ENCODE peak calls at places on chromosomes 7 and 10, in four cellular contexts. U is psoas muscle, H is esophagus squamous epithelium, E is heart right ventricle. C is an unnamed sample. For H3K27me3 and H3K36me3, the result is how much of the 10 kb centered on the place peaks cover.

GRCh38 chr7:73394416-73394815 is 39.2 kb upstream of the FZD9 start:
- DNase-seq in U (no peak), H (no peak), E (no peak), C (no peak)

GRCh38 chr10:131513445-131513844 is 201.9 kb upstream of the TCERG1L start:
- DNase-seq in U (no peak), H (no peak), E (no peak), C (no peak)

GRCh38 chr7:159020987-159021386 is 123.7 kb downstream of the VIPR2 start:
- DNase-seq in U (peak), H (no peak), E (no peak), C (peak)

GRCh38 chr10:88466786-88467185 is 116.3 kb downstream of the RNLS start:
- DNase-seq in U (no peak), H (no peak), E (no peak), C (no peak)

GRCh38 chr7:47336178-47337020 is 245.5 kb downstream of the TNS3 start:
- DNase-seq in U (peak), H (no peak), E (peak), C (peak)

GRCh38 chr10:49735161-49735560 is 27.0 kb downstream of the OGDHL start:
- DNase-seq in U (no peak), H (no peak), E (no peak), C (no peak)

GRCh38 chr10:101932182-101932581 is 88.6 kb upstream of the KCNIP2 start:
- DNase-seq in U (no peak), H (no peak), E (no peak), C (no peak)

GRCh38 chr7:13077466-13077865 is 390.0 kb downstream of the ARL4A start:
- DNase-seq in U (no peak), H (no peak), E (no peak), C (no peak)

GRCh38 chr10:20623561-20623960 is 273.6 kb downstream of the NEBL start:
- DNase-seq in U (no peak), H (no peak), E (no peak), C (no peak)

GRCh38 chr10:17963431-17963830 is 11.7 kb downstream of the SLC39A12 start:
- DNase-seq in U (no peak), H (no peak), E (no peak), C (no peak)

GRCh38 chr10:126439947-126440346 is 51.7 kb upstream of the ADAM12 start:
- DNase-seq in U (no peak), H (no peak), E (no peak), C (no peak)

GRCh38 chr7:137469191-137469811 is 125.8 kb upstream of the PTN start:
- DNase-seq in U (no peak), H (no peak), E (no peak), C (no peak)

GRCh38 chr10:78956391-78956790 is 112.4 kb upstream of the ZMIZ1 start:
- DNase-seq in U (no peak), H (no peak), E (no peak), C (no peak)

GRCh38 chr10:672139-672538 is 17.3 kb downstream of the DIP2C start:
- DNase-seq in U (no peak), H (no peak), E (no peak), C (no peak)

GRCh38 chr10:6144609-6145413 is 56.0 kb downstream of the RBM17 start:
- DNase-seq in U (peak), H (peak), E (peak), C (peak)

GRCh38 chr10:99534939-99535763 is 2.4 kb downstream of the NKX2-3 start:
- DNase-seq in U (no peak), H (no peak), E (no peak), C (peak)

GRCh38 chr10:99532687-99533495 is at the start of gene NKX2-3:
- DNase-seq in U (peak), H (no peak), E (peak), C (peak)

GRCh38 chr10:99532194-99532593 is 548 bp upstream of the NKX2-3 start:
- DNase-seq in U (no peak), H (no peak), E (no peak), C (no peak)

GRCh38 chr10:99534456-99534938 is 1.8 kb downstream of the NKX2-3 start:
- DNase-seq in U (no peak), H (no peak), E (no peak), C (no peak)

DNA sequence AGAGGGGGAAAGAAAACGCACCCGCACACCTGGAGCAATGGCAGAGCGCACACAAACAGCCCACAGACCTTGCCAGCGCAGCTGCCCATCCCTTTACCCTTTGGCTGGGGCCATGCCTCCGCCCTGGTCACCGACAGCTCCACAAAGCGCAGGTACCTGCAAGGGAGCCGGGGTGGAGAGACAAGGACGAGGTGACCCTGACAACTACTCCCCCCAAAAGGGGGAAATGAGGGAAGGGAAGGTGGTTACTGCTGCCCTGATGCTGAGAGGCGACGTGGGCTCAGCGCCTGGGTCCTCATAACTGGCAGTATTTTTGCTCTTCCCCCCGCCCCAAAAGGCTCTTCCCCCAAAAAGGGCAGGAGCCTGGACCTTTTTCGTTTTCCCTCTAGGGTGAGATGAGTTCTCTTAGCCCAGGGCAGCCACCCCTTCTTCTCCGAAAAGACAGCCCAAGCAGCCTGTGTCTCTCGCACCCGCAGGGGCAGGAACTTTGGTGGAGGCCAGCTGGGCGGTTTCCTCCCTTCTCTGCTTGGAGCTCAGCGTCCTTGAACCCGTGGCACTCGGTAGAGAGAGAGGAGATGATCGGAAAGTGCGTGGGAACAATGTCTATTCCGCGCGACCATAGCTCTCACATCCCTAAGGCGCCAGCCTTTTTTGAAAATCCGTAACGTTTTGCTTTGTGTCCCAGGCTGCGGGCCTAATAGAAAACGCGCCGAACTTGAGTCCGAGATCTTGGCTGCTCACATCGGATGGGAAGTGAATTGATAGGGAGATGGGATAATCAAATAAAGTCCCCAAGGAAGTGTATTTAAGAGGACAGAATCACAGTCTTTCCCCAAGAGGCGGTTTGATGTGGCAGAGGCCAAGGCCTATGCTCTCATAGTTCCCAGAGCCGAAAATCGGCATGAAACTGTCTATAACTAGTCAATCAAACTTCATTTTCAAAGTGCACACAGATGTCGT is 1.0 kb downstream of the NKX2-3 start:
- DNase-seq in U (no peak), H (no peak), E (no peak), C (no peak)
- H3K27me3 ChIP-seq in U (half or more), H (half or more), E (half or more), C (under half)

DNA sequence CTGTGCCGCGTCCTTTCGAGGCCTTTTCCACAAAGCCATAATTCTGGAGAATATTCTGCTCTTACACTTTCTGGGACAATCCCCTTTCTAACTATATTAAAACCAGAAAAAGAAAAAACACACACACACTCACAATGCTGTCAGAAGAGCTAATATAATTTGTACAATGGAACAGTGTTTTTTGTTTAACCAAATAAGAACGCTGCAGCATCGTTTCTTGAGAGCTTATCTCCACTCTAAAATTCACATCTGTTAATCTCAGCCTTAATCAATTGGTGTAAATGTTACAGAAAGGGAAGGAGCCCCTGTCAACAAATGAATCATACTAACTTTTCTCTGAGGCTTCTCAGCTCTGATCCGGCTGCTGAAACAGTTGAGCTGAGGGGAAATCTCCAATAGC is 123.9 kb downstream of the GALNT11 start:
- DNase-seq in U (no peak), H (no peak), E (no peak), C (no peak)
- H3K27ac ChIP-seq in U (no peak), H (no peak), E (no peak), C (no peak)

GRCh38 chr7:5215313-5215712 is 25.3 kb downstream of the WIPI2 start:
- DNase-seq in U (no peak), H (no peak), E (no peak), C (peak)

GRCh38 chr7:5217851-5218331 is 27.9 kb downstream of the WIPI2 start:
- DNase-seq in U (no peak), H (no peak), E (no peak), C (peak)

GRCh38 chr7:5217396-5217795 is 27.4 kb downstream of the WIPI2 start:
- DNase-seq in U (no peak), H (no peak), E (no peak), C (peak)

GRCh38 chr7:5218564-5219360 is 28.7 kb downstream of the WIPI2 start:
- DNase-seq in U (no peak), H (no peak), E (no peak), C (peak)

GRCh38 chr7:5216931-5217330 is 26.9 kb downstream of the WIPI2 start:
- DNase-seq in U (no peak), H (no peak), E (no peak), C (peak)
- H3K36me3 ChIP-seq in U (under half), H (under half), E (half or more), C (under half)

GRCh38 chr7:23467281-23467680 is 3.0 kb downstream of the IGF2BP3 start:
- DNase-seq in U (no peak), H (no peak), E (no peak), C (no peak)
- H3K27me3 ChIP-seq in U (under half), H (under half), E (half or more), C (half or more)

DNA sequence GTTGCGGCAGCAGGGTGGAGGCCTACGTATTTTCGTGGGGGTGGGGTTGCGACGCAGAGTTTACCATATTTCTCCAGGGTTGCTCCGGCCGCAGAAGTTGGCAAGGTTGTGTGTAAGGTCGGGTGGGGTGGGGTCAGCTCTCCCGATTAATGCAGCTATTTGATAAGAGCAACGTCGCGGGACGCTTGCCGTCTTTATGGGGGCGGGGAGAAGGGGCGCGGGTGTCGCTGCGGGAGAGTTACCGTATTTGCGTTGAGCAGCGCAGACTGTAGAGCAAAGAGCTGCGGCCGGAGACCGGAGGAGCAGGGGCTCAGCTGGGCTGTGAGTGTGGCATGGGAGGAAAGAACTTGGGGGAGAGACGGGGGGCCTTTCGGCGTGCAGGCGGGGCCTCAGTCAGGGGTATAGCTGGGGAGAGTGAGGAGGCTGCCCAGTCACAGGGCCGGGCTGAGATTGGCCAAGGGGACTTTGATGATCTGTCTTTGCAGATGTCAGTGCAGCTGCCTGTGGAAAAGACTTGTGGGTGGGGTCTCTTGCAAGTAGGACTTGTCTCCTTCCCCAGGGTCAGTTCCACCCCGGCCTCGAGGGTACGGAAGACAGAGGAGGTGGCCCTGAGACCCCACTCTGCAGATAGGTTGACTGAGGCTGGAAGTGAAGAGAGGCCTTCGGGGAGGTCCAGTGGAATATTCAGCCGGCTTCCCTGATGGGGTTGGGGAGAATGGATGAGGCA is 26.6 kb downstream of the ZNF775 start:
- DNase-seq in U (no peak), H (no peak), E (peak), C (no peak)
- H3K27ac ChIP-seq in U (peak), H (peak), E (peak), C (peak)

GRCh38 chr10:62098278-62099121 is 170.1 kb downstream of the RTKN2 start:
- DNase-seq in U (no peak), H (no peak), E (no peak), C (no peak)

GRCh38 chr10:62092301-62092990 is 176.2 kb downstream of the RTKN2 start:
- DNase-seq in U (no peak), H (no peak), E (no peak), C (no peak)

GRCh38 chr10:62096534-62096933 is 172.1 kb downstream of the RTKN2 start:
- DNase-seq in U (no peak), H (no peak), E (no peak), C (no peak)

GRCh38 chr10:62095341-62096071 is 173.1 kb downstream of the RTKN2 start:
- DNase-seq in U (no peak), H (no peak), E (no peak), C (no peak)

DNA sequence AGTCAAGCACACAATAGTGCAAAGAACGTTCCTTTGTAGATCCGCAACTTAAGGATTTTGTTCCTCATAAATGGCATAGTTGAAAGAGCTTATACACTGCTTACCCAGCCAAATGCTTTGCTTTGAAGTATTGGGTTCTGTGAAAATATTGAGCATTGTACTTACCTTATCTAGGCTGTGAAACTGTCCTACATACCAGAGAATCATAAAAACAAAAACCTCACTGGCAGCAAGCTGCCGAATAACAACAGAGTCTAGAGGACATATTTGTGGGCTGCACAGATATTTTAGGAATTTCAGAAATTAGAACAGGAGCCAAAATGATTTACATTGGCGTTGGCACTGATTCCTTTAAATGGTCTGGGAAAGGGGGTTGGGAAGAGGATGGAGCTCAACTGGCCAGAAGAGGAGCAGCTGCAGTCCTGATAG is 174.8 kb downstream of the RTKN2 start:
- DNase-seq in U (no peak), H (no peak), E (no peak), C (no peak)
- H3K36me3 ChIP-seq in U (under half), H (under half), E (under half), C (under half)

DNA sequence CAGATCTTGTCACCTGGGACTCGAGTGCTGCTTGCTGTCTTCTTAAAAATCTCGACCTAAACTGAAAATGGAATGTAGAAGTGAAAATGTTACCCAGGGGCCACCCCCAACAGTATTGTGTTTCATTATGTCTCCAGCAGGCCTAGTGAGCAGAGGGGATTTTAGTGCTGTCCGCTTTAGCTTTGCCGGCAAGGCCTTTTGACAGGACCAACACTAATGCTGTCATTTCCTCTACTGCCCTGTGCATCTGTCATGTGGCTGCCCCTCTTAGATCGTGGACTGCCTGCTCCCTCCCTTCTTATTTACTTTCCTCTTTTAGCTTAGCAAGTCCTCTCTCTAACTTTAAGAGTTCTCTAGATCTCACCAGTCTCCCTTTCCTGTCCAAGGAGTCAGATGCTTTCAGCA is 639.9 kb downstream of the AUTS2 start:
- DNase-seq in U (no peak), H (no peak), E (no peak), C (no peak)
- H3K27me3 ChIP-seq in U (under half), H (under half), E (under half), C (under half)

DNA sequence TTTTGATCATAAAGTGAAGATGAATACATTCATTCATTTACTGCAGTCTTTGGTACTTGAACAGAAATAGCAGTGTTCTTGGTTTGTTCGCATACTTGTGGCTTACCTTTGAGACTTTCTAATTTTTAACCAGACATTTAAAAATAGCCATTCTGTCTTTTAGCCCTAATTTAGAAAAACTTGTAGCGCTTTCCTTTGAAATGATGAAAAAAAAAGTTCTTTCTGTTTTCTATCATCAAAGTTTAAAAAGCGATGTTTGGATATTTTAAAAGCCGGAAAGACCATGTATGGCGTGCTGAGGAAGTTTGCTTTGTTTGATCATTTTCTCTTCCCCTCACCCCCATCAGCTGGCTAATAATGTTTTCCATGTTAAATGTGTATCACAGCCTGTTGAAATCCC is 116.3 kb downstream of the CUX1 start:
- DNase-seq in U (no peak), H (no peak), E (no peak), C (peak)
- H3K27ac ChIP-seq in U (peak), H (peak), E (peak), C (peak)

GRCh38 chr7:139065323-139065722 is 29.5 kb upstream of the ZC3HAV1L start:
- DNase-seq in U (no peak), H (no peak), E (no peak), C (no peak)
- H3K36me3 ChIP-seq in U (under half), H (under half), E (half or more), C (under half)

GRCh38 chr10:33335800-33336605 is 1.5 kb upstream of the NRP1 start:
- DNase-seq in U (peak), H (no peak), E (peak), C (peak)
- H3K27me3 ChIP-seq in U (under half), H (under half), E (under half), C (under half)

C was measured in sigmoid colon.